ENCODE peak calls at places on chromosomes 16 and 17, in five cellular contexts. One of them, this sample, is unnamed.

GRCh38 chr17:557371-557770 is 157.3 kb downstream of the VPS53 start:
- DNase-seq in SK-N-SH: no peak
- DNase-seq in IMR-90: peak; percentile 61
- DNase-seq in HepG2: no peak
- DNase-seq in K562: no peak
- DNase-seq in this sample: no peak

GRCh38 chr17:47324224-47325020 is 667 bp downstream of the EFCAB13 start:
- DNase-seq in HepG2: no peak
- DNase-seq in K562: no peak
- DNase-seq in SK-N-SH: no peak
- DNase-seq in IMR-90: peak; percentile 48
- DNase-seq in this sample: peak; percentile 53

GRCh38 chr17:80924111-80924806 is 67.4 kb upstream of the CHMP6 start:
- DNase-seq in HepG2: no peak
- DNase-seq in K562: no peak
- DNase-seq in IMR-90: no peak
- DNase-seq in SK-N-SH: no peak
- DNase-seq in this sample: no peak

GRCh38 chr16:68993885-68994284 is 111.6 kb upstream of the HAS3 start:
- DNase-seq in K562: no peak
- DNase-seq in IMR-90: peak; percentile 97
- DNase-seq in SK-N-SH: no peak
- DNase-seq in HepG2: peak; percentile 82
- DNase-seq in this sample: no peak

GRCh38 chr17:48841395-48841831 is 10.6 kb downstream of the CALCOCO2 start:
- DNase-seq in HepG2: no peak
- DNase-seq in IMR-90: peak; percentile 76
- DNase-seq in K562: no peak
- DNase-seq in SK-N-SH: no peak
- DNase-seq in this sample: peak; percentile 83

GRCh38 chr17:18159551-18160120 is 24.0 kb upstream of the ALKBH5 start:
- DNase-seq in HepG2: no peak
- DNase-seq in K562: no peak
- DNase-seq in SK-N-SH: no peak
- DNase-seq in IMR-90: peak; percentile 20
- DNase-seq in this sample: no peak

GRCh38 chr16:3096362-3096761 is 2.7 kb downstream of the ZSCAN10 start:
- DNase-seq in HepG2: no peak
- DNase-seq in SK-N-SH: no peak
- DNase-seq in IMR-90: no peak
- DNase-seq in K562: no peak
- DNase-seq in this sample: no peak

GRCh38 chr17:3935140-3935542 is 18.9 kb upstream of the P2RX1 start:
- DNase-seq in SK-N-SH: peak; percentile 75
- DNase-seq in HepG2: peak; percentile 73
- DNase-seq in IMR-90: peak; percentile 72
- DNase-seq in K562: peak; percentile 41
- DNase-seq in this sample: no peak

GRCh38 chr17:48483471-48484131 is 47.2 kb downstream of the HOXB1 start:
- DNase-seq in K562: peak; percentile 25
- DNase-seq in HepG2: no peak
- DNase-seq in IMR-90: peak; percentile 100
- DNase-seq in SK-N-SH: no peak
- DNase-seq in this sample: no peak

GRCh38 chr17:35373532-35373983 is at the start of gene SLFN11:
- DNase-seq in SK-N-SH: peak; percentile 12
- DNase-seq in IMR-90: peak; percentile 97
- DNase-seq in HepG2: no peak
- DNase-seq in K562: no peak
- DNase-seq in this sample: peak; percentile 30

GRCh38 chr17:29383687-29384086 is 6.5 kb upstream of the TAOK1 start:
- DNase-seq in SK-N-SH: no peak
- DNase-seq in K562: no peak
- DNase-seq in HepG2: no peak
- DNase-seq in IMR-90: peak; percentile 47
- DNase-seq in this sample: no peak

GRCh38 chr17:81434079-81434478 is 38.8 kb downstream of the BAHCC1 start:
- DNase-seq in HepG2: no peak
- DNase-seq in K562: peak; percentile 36
- DNase-seq in IMR-90: no peak
- DNase-seq in SK-N-SH: no peak
- DNase-seq in this sample: no peak

GRCh38 chr17:49748791-49749190 is 15.1 kb downstream of the FAM117A start:
- DNase-seq in IMR-90: no peak
- DNase-seq in SK-N-SH: no peak
- DNase-seq in K562: no peak
- DNase-seq in HepG2: no peak
- DNase-seq in this sample: peak; percentile 97

GRCh38 chr16:28556914-28557320 is 3.2 kb downstream of the SGF29 start:
- DNase-seq in HepG2: no peak
- DNase-seq in SK-N-SH: no peak
- DNase-seq in IMR-90: no peak
- DNase-seq in K562: no peak
- DNase-seq in this sample: no peak

GRCh38 chr17:2003525-2003924 is 21.6 kb downstream of the RTN4RL1 start:
- DNase-seq in HepG2: no peak
- DNase-seq in SK-N-SH: no peak
- DNase-seq in K562: no peak
- DNase-seq in IMR-90: no peak
- DNase-seq in this sample: no peak
- TF ChIP-seq SMC3 in HepG2: no peak
- TF ChIP-seq SMC3 in SK-N-SH: no peak
- TF ChIP-seq SMC3 in K562: no peak
- TF ChIP-seq SMC3 in IMR-90: no peak
- TF ChIP-seq SMC3 in this sample: no peak

GRCh38 chr17:39591958-39592954 is 15.5 kb downstream of the NEUROD2 start:
- DNase-seq in IMR-90: peak; percentile 50
- DNase-seq in K562: peak; percentile 66
- DNase-seq in HepG2: peak; percentile 68
- DNase-seq in SK-N-SH: peak; percentile 62
- DNase-seq in this sample: no peak
- TF ChIP-seq MXI1 in IMR-90: no peak
- TF ChIP-seq MXI1 in K562: no peak
- TF ChIP-seq MXI1 in HepG2: no peak
- TF ChIP-seq MXI1 in SK-N-SH: no peak
- TF ChIP-seq MXI1 in this sample: no peak

GRCh38 chr17:62163847-62164246 is 98.8 kb upstream of the MED13 start:
- DNase-seq in SK-N-SH: no peak
- DNase-seq in HepG2: peak; percentile 71
- DNase-seq in IMR-90: no peak
- DNase-seq in K562: peak; percentile 18
- DNase-seq in this sample: no peak

GRCh38 chr17:62161405-62162148 is 96.5 kb upstream of the MED13 start:
- DNase-seq in HepG2: no peak
- DNase-seq in SK-N-SH: peak; percentile 47
- DNase-seq in K562: no peak
- DNase-seq in IMR-90: no peak
- DNase-seq in this sample: no peak

GRCh38 chr17:62162898-62163297 is 97.8 kb upstream of the MED13 start:
- DNase-seq in HepG2: no peak
- DNase-seq in SK-N-SH: no peak
- DNase-seq in K562: no peak
- DNase-seq in IMR-90: no peak
- DNase-seq in this sample: no peak

GRCh38 chr17:62164712-62165377 is 99.8 kb upstream of the MED13 start:
- DNase-seq in K562: no peak
- DNase-seq in SK-N-SH: no peak
- DNase-seq in HepG2: no peak
- DNase-seq in IMR-90: no peak
- DNase-seq in this sample: no peak

DNA sequence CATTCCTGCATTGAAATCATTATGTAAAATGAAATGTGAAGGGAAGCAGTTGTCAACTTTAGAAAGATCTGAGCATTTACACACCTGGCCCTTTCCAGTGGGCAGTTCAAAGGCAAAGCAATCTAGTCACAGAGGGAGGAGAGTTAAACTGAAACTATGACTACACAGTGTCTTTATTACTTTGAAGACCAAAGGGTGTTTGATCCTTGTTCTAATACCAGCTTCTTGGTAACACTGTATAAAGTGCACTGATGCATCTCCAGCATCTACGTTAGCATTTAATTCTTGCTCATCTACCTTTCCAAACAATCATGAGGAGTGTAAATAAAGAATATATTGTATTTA is 100.3 kb upstream of the MED13 start:
- DNase-seq in IMR-90: no peak
- DNase-seq in HepG2: peak; percentile 56
- DNase-seq in K562: no peak
- DNase-seq in SK-N-SH: no peak
- DNase-seq in this sample: peak; percentile 5
- TF ChIP-seq SMC3 in IMR-90: no peak
- TF ChIP-seq SMC3 in HepG2: no peak
- TF ChIP-seq SMC3 in K562: no peak
- TF ChIP-seq SMC3 in SK-N-SH: no peak
- TF ChIP-seq SMC3 in this sample: no peak

GRCh38 chr16:49012961-49013726 is 268.5 kb downstream of the CBLN1 start:
- DNase-seq in HepG2: no peak
- DNase-seq in K562: no peak
- DNase-seq in IMR-90: no peak
- DNase-seq in SK-N-SH: peak; percentile 76
- DNase-seq in this sample: no peak

GRCh38 chr16:49010879-49011278 is 270.8 kb downstream of the CBLN1 start:
- DNase-seq in SK-N-SH: no peak
- DNase-seq in IMR-90: no peak
- DNase-seq in K562: no peak
- DNase-seq in HepG2: no peak
- DNase-seq in this sample: no peak

GRCh38 chr16:49009204-49009603 is 272.4 kb downstream of the CBLN1 start:
- DNase-seq in SK-N-SH: no peak
- DNase-seq in K562: no peak
- DNase-seq in HepG2: no peak
- DNase-seq in IMR-90: no peak
- DNase-seq in this sample: no peak

GRCh38 chr16:49011807-49012345 is 269.8 kb downstream of the CBLN1 start:
- DNase-seq in HepG2: no peak
- DNase-seq in SK-N-SH: no peak
- DNase-seq in K562: no peak
- DNase-seq in IMR-90: no peak
- DNase-seq in this sample: no peak

DNA sequence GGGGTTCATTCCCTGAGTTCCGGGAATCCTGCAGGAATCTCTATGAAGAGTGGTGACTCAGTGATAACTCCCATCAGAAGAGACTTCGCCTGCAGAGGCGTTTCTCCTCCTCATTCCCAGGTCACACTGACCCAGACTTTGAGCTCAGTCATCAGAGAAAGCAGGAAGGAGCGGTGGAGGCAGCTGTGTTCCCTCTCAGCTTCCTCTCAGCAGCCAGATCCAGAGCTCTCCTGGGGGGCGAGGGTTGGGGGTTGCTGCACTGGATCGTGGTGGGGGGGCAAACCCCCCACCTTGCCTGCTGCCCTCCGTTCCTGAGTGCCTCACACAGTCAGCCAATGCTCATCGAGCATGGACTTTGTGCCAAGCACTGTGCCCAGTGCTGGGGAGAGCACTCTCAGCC is 271.2 kb downstream of the CBLN1 start:
- DNase-seq in IMR-90: no peak
- DNase-seq in SK-N-SH: no peak
- DNase-seq in K562: no peak
- DNase-seq in HepG2: no peak
- DNase-seq in this sample: no peak
- TF ChIP-seq MXI1 in IMR-90: no peak
- TF ChIP-seq MXI1 in SK-N-SH: no peak
- TF ChIP-seq MXI1 in K562: no peak
- TF ChIP-seq MXI1 in HepG2: no peak
- TF ChIP-seq MXI1 in this sample: no peak

GRCh38 chr17:2055494-2056220 is 754 bp downstream of the HIC1 start:
- DNase-seq in HepG2: no peak
- DNase-seq in SK-N-SH: no peak
- DNase-seq in K562: no peak
- DNase-seq in IMR-90: peak; percentile 55
- DNase-seq in this sample: no peak

GRCh38 chr17:2054740-2055493 is at the start of gene HIC1:
- DNase-seq in SK-N-SH: peak; percentile 93
- DNase-seq in K562: peak; percentile 52
- DNase-seq in HepG2: peak; percentile 24
- DNase-seq in IMR-90: peak; percentile 73
- DNase-seq in this sample: no peak

GRCh38 chr17:2056221-2057129 is 1.6 kb downstream of the HIC1 start:
- DNase-seq in SK-N-SH: no peak
- DNase-seq in K562: no peak
- DNase-seq in HepG2: no peak
- DNase-seq in IMR-90: peak; percentile 64
- DNase-seq in this sample: no peak

GRCh38 chr17:2053380-2054261 is 1.3 kb upstream of the HIC1 start:
- DNase-seq in IMR-90: peak; percentile 67
- DNase-seq in HepG2: peak; percentile 49
- DNase-seq in K562: peak; percentile 38
- DNase-seq in SK-N-SH: peak; percentile 68
- DNase-seq in this sample: no peak

DNA sequence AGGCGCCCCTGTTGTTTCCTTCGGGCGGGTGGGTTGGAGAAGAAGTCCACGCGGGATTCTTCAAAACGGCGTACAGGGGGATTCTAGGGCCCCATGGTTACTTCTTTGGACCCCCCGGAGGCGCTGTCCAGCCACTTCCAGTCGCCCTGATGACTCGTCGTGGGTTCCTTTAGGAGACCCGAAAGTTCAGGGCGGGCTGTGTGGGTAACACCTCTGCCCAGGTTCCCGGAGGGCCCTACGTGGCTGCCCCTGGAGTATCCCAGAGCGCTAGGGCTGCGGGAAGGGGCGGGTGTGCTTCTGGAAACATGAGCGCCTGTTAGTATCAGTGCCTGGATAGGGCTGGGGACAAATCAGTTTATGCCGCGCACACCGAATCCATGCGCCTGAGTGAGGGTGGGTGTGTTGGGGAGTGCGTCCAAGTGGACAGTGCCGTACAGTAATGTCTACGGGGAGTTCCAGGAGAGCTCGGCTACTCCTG is 602 bp upstream of the HIC1 start:
- DNase-seq in K562: no peak
- DNase-seq in IMR-90: peak; percentile 55
- DNase-seq in SK-N-SH: peak; percentile 76
- DNase-seq in HepG2: no peak
- DNase-seq in this sample: no peak
- TF ChIP-seq SMC3 in K562: no peak
- TF ChIP-seq SMC3 in IMR-90: no peak
- TF ChIP-seq SMC3 in SK-N-SH: no peak
- TF ChIP-seq SMC3 in HepG2: no peak
- TF ChIP-seq SMC3 in this sample: no peak

DNA sequence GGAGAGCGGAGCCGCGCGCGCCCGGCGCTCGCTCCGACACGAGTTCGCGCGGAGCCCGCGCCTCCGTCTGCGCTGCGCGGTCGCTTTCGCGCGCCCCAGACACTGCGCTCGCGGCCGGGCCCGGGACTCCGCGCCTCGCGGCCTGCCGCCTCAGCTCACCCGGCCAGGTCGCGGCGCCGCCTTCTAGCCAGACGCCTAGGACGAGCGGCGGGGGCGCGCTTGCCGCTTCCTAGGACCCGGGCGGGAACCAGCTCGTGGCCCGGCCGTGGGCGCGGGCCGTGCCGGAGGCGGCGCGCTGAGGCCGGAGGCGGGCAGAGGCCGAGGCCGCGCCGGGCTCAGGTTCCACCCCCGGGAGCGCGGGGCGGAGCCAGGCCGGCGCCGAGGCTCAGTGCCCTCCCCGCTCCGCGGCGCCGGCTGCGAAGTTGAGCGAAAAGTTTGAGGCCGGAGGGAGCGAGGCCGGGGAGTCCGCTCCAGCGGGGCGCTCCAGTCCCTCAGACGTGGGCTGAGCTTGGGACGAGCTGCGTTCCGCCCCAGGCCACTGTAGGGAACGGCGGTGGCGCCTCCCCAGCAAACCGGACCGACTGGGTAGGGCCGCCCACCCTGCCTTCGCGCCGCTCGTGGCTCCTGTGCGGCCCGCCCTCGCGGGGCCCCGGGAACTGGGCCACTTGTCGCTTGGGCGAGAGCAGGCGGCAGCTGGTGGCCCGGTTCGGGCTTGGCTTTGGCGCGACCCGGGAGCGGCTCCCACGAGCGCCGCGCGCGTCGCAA is at the start of gene SPHK1:
- DNase-seq in IMR-90: peak; percentile 81
- DNase-seq in HepG2: peak; percentile 74
- DNase-seq in K562: peak; percentile 87
- DNase-seq in SK-N-SH: peak; percentile 91
- DNase-seq in this sample: no peak
- TF ChIP-seq MXI1 in IMR-90: no peak
- TF ChIP-seq MXI1 in HepG2: peak; percentile 21
- TF ChIP-seq MXI1 in K562: no peak
- TF ChIP-seq MXI1 in SK-N-SH: no peak
- TF ChIP-seq MXI1 in this sample: no peak